ENCODE peak calls at places on chromosomes 13 and 19, in four cellular contexts. One of them, this sample, is unnamed.

GRCh38 chr19:6801397-6802086 is 29.0 kb downstream of the VAV1 start:
- DNase-seq in dorsolateral prefrontal cortex: peak
- DNase-seq in fibroblast of pulmonary artery: peak
- DNase-seq in tibial nerve: no peak
- DNase-seq in this sample: peak

GRCh38 chr13:105442040-105442439 is 1093.4 kb downstream of the EFNB2 start:
- DNase-seq in fibroblast of pulmonary artery: no peak
- DNase-seq in tibial nerve: no peak
- DNase-seq in dorsolateral prefrontal cortex: no peak
- DNase-seq in this sample: no peak

GRCh38 chr13:102707465-102707864 is 12.6 kb upstream of the METTL21C start:
- DNase-seq in dorsolateral prefrontal cortex: no peak
- DNase-seq in tibial nerve: no peak
- DNase-seq in fibroblast of pulmonary artery: peak
- DNase-seq in this sample: no peak

GRCh38 chr19:47633996-47634395 is 25.1 kb downstream of the BICRA start:
- DNase-seq in tibial nerve: no peak
- DNase-seq in dorsolateral prefrontal cortex: peak
- DNase-seq in fibroblast of pulmonary artery: no peak
- DNase-seq in this sample: no peak

GRCh38 chr13:47415048-47415447 is 518.2 kb upstream of the HTR2A start:
- DNase-seq in tibial nerve: no peak
- DNase-seq in fibroblast of pulmonary artery: peak
- DNase-seq in dorsolateral prefrontal cortex: no peak
- DNase-seq in this sample: no peak

GRCh38 chr19:48741222-48741999 is 1.0 kb upstream of the RASIP1 start:
- DNase-seq in tibial nerve: no peak
- DNase-seq in fibroblast of pulmonary artery: no peak
- DNase-seq in dorsolateral prefrontal cortex: no peak
- DNase-seq in this sample: no peak

GRCh38 chr13:107590556-107590955 is 624.8 kb downstream of the LIG4 start:
- DNase-seq in fibroblast of pulmonary artery: no peak
- DNase-seq in dorsolateral prefrontal cortex: no peak
- DNase-seq in tibial nerve: no peak
- DNase-seq in this sample: no peak

GRCh38 chr13:49374585-49375290 is 69.1 kb downstream of the CAB39L start:
- DNase-seq in fibroblast of pulmonary artery: peak
- DNase-seq in dorsolateral prefrontal cortex: no peak
- DNase-seq in tibial nerve: no peak
- DNase-seq in this sample: no peak

GRCh38 chr19:23802290-23802689 is 43.6 kb upstream of the ZNF681 start:
- DNase-seq in tibial nerve: no peak
- DNase-seq in fibroblast of pulmonary artery: no peak
- DNase-seq in dorsolateral prefrontal cortex: no peak
- DNase-seq in this sample: no peak

GRCh38 chr19:35903550-35904179 is 1.3 kb downstream of the HCST start:
- DNase-seq in tibial nerve: peak
- DNase-seq in dorsolateral prefrontal cortex: peak
- DNase-seq in fibroblast of pulmonary artery: peak
- DNase-seq in this sample: peak
- H3K4me3 ChIP-seq in tibial nerve: no peak
- H3K4me3 ChIP-seq in dorsolateral prefrontal cortex: peak
- H3K4me3 ChIP-seq in fibroblast of pulmonary artery: peak
- H3K4me3 ChIP-seq in this sample: peak

GRCh38 chr19:1765182-1765903 is 12.0 kb downstream of the ONECUT3 start:
- DNase-seq in dorsolateral prefrontal cortex: no peak
- DNase-seq in fibroblast of pulmonary artery: no peak
- DNase-seq in tibial nerve: no peak
- DNase-seq in this sample: no peak

GRCh38 chr19:1767464-1767933 is 14.2 kb downstream of the ONECUT3 start:
- DNase-seq in dorsolateral prefrontal cortex: no peak
- DNase-seq in tibial nerve: no peak
- DNase-seq in fibroblast of pulmonary artery: no peak
- DNase-seq in this sample: peak

GRCh38 chr19:1766800-1767352 is 13.6 kb downstream of the ONECUT3 start:
- DNase-seq in dorsolateral prefrontal cortex: no peak
- DNase-seq in fibroblast of pulmonary artery: no peak
- DNase-seq in tibial nerve: no peak
- DNase-seq in this sample: no peak

GRCh38 chr19:1764293-1764683 is 11.0 kb downstream of the ONECUT3 start:
- DNase-seq in tibial nerve: no peak
- DNase-seq in fibroblast of pulmonary artery: no peak
- DNase-seq in dorsolateral prefrontal cortex: no peak
- DNase-seq in this sample: no peak

DNA sequence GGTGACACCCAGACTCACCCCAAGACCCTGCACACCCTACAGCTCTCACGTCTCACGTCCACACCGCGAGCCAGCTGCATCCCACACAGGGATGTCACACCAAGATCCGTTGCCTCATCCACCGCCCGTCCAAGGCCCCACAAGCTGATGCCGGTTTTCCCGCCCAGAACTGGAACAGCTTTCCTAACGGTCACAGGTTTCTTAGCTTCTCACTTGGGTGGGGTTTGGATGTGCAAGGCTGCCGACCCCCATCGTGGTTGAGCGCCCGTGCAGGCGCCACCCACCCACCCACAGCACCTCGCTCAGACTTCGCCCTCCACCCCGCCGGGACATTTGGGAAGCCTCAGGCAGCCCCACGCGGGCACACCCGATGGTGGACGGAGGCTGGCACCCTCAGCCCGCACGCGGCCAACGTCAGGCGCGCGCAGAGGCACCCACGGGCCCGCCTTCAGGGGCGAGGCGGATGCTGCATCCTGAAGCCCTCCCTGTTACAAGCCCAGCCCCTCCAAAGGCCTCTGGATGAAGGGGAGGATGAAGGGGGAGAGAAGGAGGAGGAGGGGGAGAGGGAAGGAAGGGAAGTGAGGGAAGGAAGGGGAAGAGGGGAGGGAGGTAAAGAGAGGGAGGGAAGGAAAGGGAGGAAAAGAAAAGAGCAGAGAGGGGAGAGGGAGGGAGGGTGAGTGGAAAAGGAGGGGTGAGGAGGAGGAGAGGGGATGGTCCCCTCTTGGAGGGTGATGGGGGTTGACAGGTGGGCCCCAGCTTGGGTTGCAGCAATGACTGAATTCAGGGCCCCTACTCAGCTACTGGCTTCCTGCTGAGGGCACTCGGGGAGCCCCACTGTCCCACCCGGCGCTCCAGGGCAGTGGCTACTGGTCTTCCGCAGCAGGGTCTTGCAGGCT is 12.8 kb downstream of the ONECUT3 start:
- DNase-seq in dorsolateral prefrontal cortex: no peak
- DNase-seq in fibroblast of pulmonary artery: no peak
- DNase-seq in tibial nerve: no peak
- DNase-seq in this sample: no peak
- H3K4me3 ChIP-seq in dorsolateral prefrontal cortex: no peak
- H3K4me3 ChIP-seq in fibroblast of pulmonary artery: no peak
- H3K4me3 ChIP-seq in tibial nerve: no peak
- H3K4me3 ChIP-seq in this sample: no peak

DNA sequence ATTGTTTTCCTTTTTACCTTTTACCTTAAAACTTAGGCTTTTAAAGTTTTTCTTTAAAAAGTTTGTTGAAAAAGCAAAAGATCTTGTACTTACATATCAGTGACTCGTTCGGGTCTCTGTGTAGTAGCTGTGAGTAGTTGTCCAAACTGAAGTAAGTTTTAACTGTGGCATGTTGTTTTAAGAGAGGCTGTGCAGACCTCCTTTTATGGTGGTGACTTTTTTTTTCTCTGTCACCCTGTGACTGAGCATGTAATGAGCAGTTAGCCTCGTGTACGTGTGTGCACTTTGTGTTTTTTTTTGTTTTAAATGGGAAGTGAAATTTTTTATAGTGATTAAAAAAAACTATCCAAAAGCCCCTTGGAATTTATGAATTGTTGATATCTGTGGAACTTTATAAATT is at the start of gene GPR183:
- DNase-seq in tibial nerve: no peak
- DNase-seq in dorsolateral prefrontal cortex: no peak
- DNase-seq in fibroblast of pulmonary artery: no peak
- DNase-seq in this sample: peak
- H3K4me3 ChIP-seq in tibial nerve: peak
- H3K4me3 ChIP-seq in dorsolateral prefrontal cortex: peak
- H3K4me3 ChIP-seq in fibroblast of pulmonary artery: no peak
- H3K4me3 ChIP-seq in this sample: peak

GRCh38 chr19:39738809-39739208 is 980 bp upstream of the CLC start:
- DNase-seq in dorsolateral prefrontal cortex: no peak
- DNase-seq in tibial nerve: no peak
- DNase-seq in fibroblast of pulmonary artery: no peak
- DNase-seq in this sample: no peak

GRCh38 chr19:39737929-39738328 is at the start of gene CLC:
- DNase-seq in dorsolateral prefrontal cortex: no peak
- DNase-seq in tibial nerve: no peak
- DNase-seq in fibroblast of pulmonary artery: no peak
- DNase-seq in this sample: no peak

GRCh38 chr19:39736088-39736487 is 1.7 kb downstream of the CLC start:
- DNase-seq in tibial nerve: no peak
- DNase-seq in fibroblast of pulmonary artery: peak
- DNase-seq in dorsolateral prefrontal cortex: no peak
- DNase-seq in this sample: no peak

GRCh38 chr19:39737351-39737750 is 478 bp downstream of the CLC start:
- DNase-seq in dorsolateral prefrontal cortex: no peak
- DNase-seq in tibial nerve: no peak
- DNase-seq in fibroblast of pulmonary artery: no peak
- DNase-seq in this sample: no peak

GRCh38 chr19:39740395-39740794 is 2.6 kb upstream of the CLC start:
- DNase-seq in tibial nerve: no peak
- DNase-seq in fibroblast of pulmonary artery: no peak
- DNase-seq in dorsolateral prefrontal cortex: no peak
- DNase-seq in this sample: no peak
- H3K4me3 ChIP-seq in tibial nerve: no peak
- H3K4me3 ChIP-seq in fibroblast of pulmonary artery: no peak
- H3K4me3 ChIP-seq in dorsolateral prefrontal cortex: no peak
- H3K4me3 ChIP-seq in this sample: no peak

GRCh38 chr19:45860359-45861259 is 2.3 kb downstream of the SYMPK start:
- DNase-seq in fibroblast of pulmonary artery: no peak
- DNase-seq in tibial nerve: no peak
- DNase-seq in dorsolateral prefrontal cortex: no peak
- DNase-seq in this sample: no peak
- H3K4me3 ChIP-seq in fibroblast of pulmonary artery: no peak
- H3K4me3 ChIP-seq in tibial nerve: no peak
- H3K4me3 ChIP-seq in dorsolateral prefrontal cortex: peak
- H3K4me3 ChIP-seq in this sample: no peak

DNA sequence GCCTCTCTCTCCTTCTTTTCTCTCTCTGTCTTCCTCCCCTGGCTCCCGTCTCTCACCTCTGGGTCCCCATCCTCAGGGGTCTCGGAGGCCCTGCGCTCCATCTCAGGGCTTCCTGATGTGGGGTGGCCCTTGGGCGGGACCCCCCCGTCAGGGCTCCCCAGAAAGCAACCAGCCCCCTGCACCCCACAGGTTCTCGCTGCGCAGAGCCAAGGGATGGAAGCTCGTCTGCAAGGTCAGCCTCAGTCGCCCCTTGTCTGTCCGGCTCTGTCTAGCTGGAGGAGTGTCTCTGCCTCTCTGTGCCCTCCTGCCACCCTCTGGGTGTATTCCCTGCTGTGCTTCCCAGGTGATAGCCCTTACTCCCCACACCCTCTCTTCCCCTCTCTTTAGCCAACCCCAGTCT is at the start of gene SBK3:
- DNase-seq in fibroblast of pulmonary artery: no peak
- DNase-seq in tibial nerve: no peak
- DNase-seq in dorsolateral prefrontal cortex: no peak
- DNase-seq in this sample: no peak
- H3K4me3 ChIP-seq in fibroblast of pulmonary artery: no peak
- H3K4me3 ChIP-seq in tibial nerve: no peak
- H3K4me3 ChIP-seq in dorsolateral prefrontal cortex: no peak
- H3K4me3 ChIP-seq in this sample: no peak

GRCh38 chr13:25446261-25446660 is 74.5 kb downstream of the ATP8A2 start:
- DNase-seq in dorsolateral prefrontal cortex: no peak
- DNase-seq in tibial nerve: no peak
- DNase-seq in fibroblast of pulmonary artery: no peak
- DNase-seq in this sample: no peak

DNA sequence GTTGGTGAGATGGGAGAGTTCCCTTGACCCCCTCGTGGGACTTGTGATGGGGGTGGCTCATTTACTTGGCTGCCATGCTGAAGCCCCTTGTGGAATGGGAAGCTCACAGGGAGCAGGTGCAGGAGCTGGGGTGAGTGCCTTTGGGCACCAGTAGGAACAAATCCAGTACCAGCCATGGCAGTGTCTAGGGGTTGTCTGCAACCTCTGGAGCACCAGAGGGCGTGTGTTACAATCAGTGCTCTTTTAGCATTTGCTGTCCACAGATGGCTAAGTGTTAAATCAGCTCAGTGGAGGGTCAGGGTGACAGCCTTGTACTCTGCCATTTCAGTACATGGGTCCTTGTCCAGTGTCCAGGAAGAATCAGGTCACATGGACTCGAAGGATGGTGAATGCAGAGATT is 75.6 kb downstream of the ATP8A2 start:
- DNase-seq in dorsolateral prefrontal cortex: no peak
- DNase-seq in fibroblast of pulmonary artery: no peak
- DNase-seq in tibial nerve: no peak
- DNase-seq in this sample: no peak
- H3K4me3 ChIP-seq in dorsolateral prefrontal cortex: no peak
- H3K4me3 ChIP-seq in fibroblast of pulmonary artery: no peak
- H3K4me3 ChIP-seq in tibial nerve: no peak
- H3K4me3 ChIP-seq in this sample: no peak

GRCh38 chr19:10339380-10339960 is at the start of gene ICAM3:
- DNase-seq in tibial nerve: no peak
- DNase-seq in dorsolateral prefrontal cortex: no peak
- DNase-seq in fibroblast of pulmonary artery: no peak
- DNase-seq in this sample: peak
- H3K4me3 ChIP-seq in tibial nerve: no peak
- H3K4me3 ChIP-seq in dorsolateral prefrontal cortex: no peak
- H3K4me3 ChIP-seq in fibroblast of pulmonary artery: no peak
- H3K4me3 ChIP-seq in this sample: peak

This sample was measured in naive thymus-derived CD4-positive, alpha-beta T cell.